ENCODE peak calls at places on chromosome 18, in nine cellular contexts. One of them, this sample, is unnamed.

GRCh38 chr18:22503803-22504202 is 86.1 kb upstream of the CTAGE1 start:
- DNase-seq in left ventricle myocardium superior: peak
- DNase-seq in activated gamma-delta T cell treated with Interleukin-2 at 50 U/mL for 16 hours: no peak
- DNase-seq in stimulated activated CD8-positive, alpha-beta memory T cell treated with anti-CD3 and anti-CD28 coated beads, Interleukin-15, amount 100 ng/mL, for 24 hours: no peak
- DNase-seq in KG1: no peak
- DNase-seq in BE2C: no peak
- DNase-seq in endothelial cell: no peak
- DNase-seq in NCI-H2029: no peak
- DNase-seq in cerebellar cortex: no peak
- DNase-seq in this sample: no peak

GRCh38 chr18:68152770-68153169 is 562.1 kb downstream of the TMX3 start:
- DNase-seq in left ventricle myocardium superior: no peak
- DNase-seq in activated gamma-delta T cell treated with Interleukin-2 at 50 U/mL for 16 hours: no peak
- DNase-seq in stimulated activated CD8-positive, alpha-beta memory T cell treated with anti-CD3 and anti-CD28 coated beads, Interleukin-15, amount 100 ng/mL, for 24 hours: no peak
- DNase-seq in KG1: no peak
- DNase-seq in BE2C: no peak
- DNase-seq in endothelial cell: no peak
- DNase-seq in NCI-H2029: no peak
- DNase-seq in cerebellar cortex: peak
- DNase-seq in this sample: no peak

GRCh38 chr18:36942264-36942663 is 113.3 kb downstream of the KIAA1328 start:
- DNase-seq in left ventricle myocardium superior: no peak
- DNase-seq in activated gamma-delta T cell treated with Interleukin-2 at 50 U/mL for 16 hours: no peak
- DNase-seq in stimulated activated CD8-positive, alpha-beta memory T cell treated with anti-CD3 and anti-CD28 coated beads, Interleukin-15, amount 100 ng/mL, for 24 hours: no peak
- DNase-seq in KG1: peak
- DNase-seq in BE2C: no peak
- DNase-seq in endothelial cell: peak
- DNase-seq in NCI-H2029: no peak
- DNase-seq in cerebellar cortex: peak
- DNase-seq in this sample: no peak

GRCh38 chr18:58674159-58674558 is 2.9 kb downstream of the MALT1 start:
- DNase-seq in left ventricle myocardium superior: no peak
- DNase-seq in activated gamma-delta T cell treated with Interleukin-2 at 50 U/mL for 16 hours: no peak
- DNase-seq in stimulated activated CD8-positive, alpha-beta memory T cell treated with anti-CD3 and anti-CD28 coated beads, Interleukin-15, amount 100 ng/mL, for 24 hours: no peak
- DNase-seq in KG1: no peak
- DNase-seq in BE2C: no peak
- DNase-seq in endothelial cell: no peak
- DNase-seq in NCI-H2029: no peak
- DNase-seq in cerebellar cortex: no peak
- DNase-seq in this sample: no peak

GRCh38 chr18:78136986-78137385 is 842.6 kb upstream of the SALL3 start:
- DNase-seq in left ventricle myocardium superior: no peak
- DNase-seq in activated gamma-delta T cell treated with Interleukin-2 at 50 U/mL for 16 hours: no peak
- DNase-seq in stimulated activated CD8-positive, alpha-beta memory T cell treated with anti-CD3 and anti-CD28 coated beads, Interleukin-15, amount 100 ng/mL, for 24 hours: no peak
- DNase-seq in KG1: no peak
- DNase-seq in BE2C: no peak
- DNase-seq in endothelial cell: no peak
- DNase-seq in NCI-H2029: no peak
- DNase-seq in cerebellar cortex: no peak
- DNase-seq in this sample: no peak

GRCh38 chr18:68172842-68173549 is 541.9 kb downstream of the TMX3 start:
- DNase-seq in left ventricle myocardium superior: no peak
- DNase-seq in activated gamma-delta T cell treated with Interleukin-2 at 50 U/mL for 16 hours: no peak
- DNase-seq in stimulated activated CD8-positive, alpha-beta memory T cell treated with anti-CD3 and anti-CD28 coated beads, Interleukin-15, amount 100 ng/mL, for 24 hours: no peak
- DNase-seq in KG1: no peak
- DNase-seq in BE2C: no peak
- DNase-seq in endothelial cell: peak
- DNase-seq in NCI-H2029: no peak
- DNase-seq in cerebellar cortex: no peak
- DNase-seq in this sample: no peak

GRCh38 chr18:59008302-59008974 is 131.2 kb upstream of the SEC11C start:
- DNase-seq in left ventricle myocardium superior: no peak
- DNase-seq in activated gamma-delta T cell treated with Interleukin-2 at 50 U/mL for 16 hours: no peak
- DNase-seq in stimulated activated CD8-positive, alpha-beta memory T cell treated with anti-CD3 and anti-CD28 coated beads, Interleukin-15, amount 100 ng/mL, for 24 hours: no peak
- DNase-seq in KG1: no peak
- DNase-seq in BE2C: no peak
- DNase-seq in endothelial cell: no peak
- DNase-seq in NCI-H2029: no peak
- DNase-seq in cerebellar cortex: no peak
- DNase-seq in this sample: no peak

GRCh38 chr18:43405097-43405496 is 127.8 kb upstream of the SYT4 start:
- DNase-seq in left ventricle myocardium superior: no peak
- DNase-seq in activated gamma-delta T cell treated with Interleukin-2 at 50 U/mL for 16 hours: no peak
- DNase-seq in stimulated activated CD8-positive, alpha-beta memory T cell treated with anti-CD3 and anti-CD28 coated beads, Interleukin-15, amount 100 ng/mL, for 24 hours: no peak
- DNase-seq in KG1: no peak
- DNase-seq in BE2C: no peak
- DNase-seq in endothelial cell: no peak
- DNase-seq in NCI-H2029: no peak
- DNase-seq in cerebellar cortex: no peak
- DNase-seq in this sample: no peak

GRCh38 chr18:75533954-75534353 is 106.5 kb upstream of the SMIM21 start:
- DNase-seq in left ventricle myocardium superior: peak
- DNase-seq in activated gamma-delta T cell treated with Interleukin-2 at 50 U/mL for 16 hours: no peak
- DNase-seq in stimulated activated CD8-positive, alpha-beta memory T cell treated with anti-CD3 and anti-CD28 coated beads, Interleukin-15, amount 100 ng/mL, for 24 hours: no peak
- DNase-seq in KG1: no peak
- DNase-seq in BE2C: no peak
- DNase-seq in endothelial cell: no peak
- DNase-seq in NCI-H2029: no peak
- DNase-seq in cerebellar cortex: no peak
- DNase-seq in this sample: no peak

GRCh38 chr18:24831091-24831490 is 370.7 kb downstream of the HRH4 start:
- DNase-seq in left ventricle myocardium superior: no peak
- DNase-seq in activated gamma-delta T cell treated with Interleukin-2 at 50 U/mL for 16 hours: no peak
- DNase-seq in stimulated activated CD8-positive, alpha-beta memory T cell treated with anti-CD3 and anti-CD28 coated beads, Interleukin-15, amount 100 ng/mL, for 24 hours: no peak
- DNase-seq in KG1: no peak
- DNase-seq in BE2C: no peak
- DNase-seq in endothelial cell: no peak
- DNase-seq in NCI-H2029: no peak
- DNase-seq in cerebellar cortex: peak
- DNase-seq in this sample: no peak

GRCh38 chr18:8504451-8504850 is 104.8 kb upstream of the RAB12 start:
- DNase-seq in left ventricle myocardium superior: no peak
- DNase-seq in activated gamma-delta T cell treated with Interleukin-2 at 50 U/mL for 16 hours: no peak
- DNase-seq in stimulated activated CD8-positive, alpha-beta memory T cell treated with anti-CD3 and anti-CD28 coated beads, Interleukin-15, amount 100 ng/mL, for 24 hours: no peak
- DNase-seq in KG1: no peak
- DNase-seq in BE2C: no peak
- DNase-seq in endothelial cell: no peak
- DNase-seq in NCI-H2029: no peak
- DNase-seq in cerebellar cortex: no peak
- DNase-seq in this sample: no peak

GRCh38 chr18:3478262-3478978 is 28.4 kb downstream of the TGIF1 start:
- DNase-seq in left ventricle myocardium superior: no peak
- DNase-seq in activated gamma-delta T cell treated with Interleukin-2 at 50 U/mL for 16 hours: no peak
- DNase-seq in stimulated activated CD8-positive, alpha-beta memory T cell treated with anti-CD3 and anti-CD28 coated beads, Interleukin-15, amount 100 ng/mL, for 24 hours: no peak
- DNase-seq in KG1: no peak
- DNase-seq in BE2C: no peak
- DNase-seq in endothelial cell: no peak
- DNase-seq in NCI-H2029: no peak
- DNase-seq in cerebellar cortex: peak
- DNase-seq in this sample: no peak

GRCh38 chr18:2617974-2618373 is 37.6 kb upstream of the SMCHD1 start:
- DNase-seq in left ventricle myocardium superior: no peak
- DNase-seq in activated gamma-delta T cell treated with Interleukin-2 at 50 U/mL for 16 hours: no peak
- DNase-seq in stimulated activated CD8-positive, alpha-beta memory T cell treated with anti-CD3 and anti-CD28 coated beads, Interleukin-15, amount 100 ng/mL, for 24 hours: no peak
- DNase-seq in KG1: no peak
- DNase-seq in BE2C: no peak
- DNase-seq in endothelial cell: no peak
- DNase-seq in NCI-H2029: no peak
- DNase-seq in cerebellar cortex: no peak
- DNase-seq in this sample: no peak

GRCh38 chr18:36187826-36188721 is 777 bp downstream of the MOCOS start:
- DNase-seq in left ventricle myocardium superior: peak
- DNase-seq in activated gamma-delta T cell treated with Interleukin-2 at 50 U/mL for 16 hours: no peak
- DNase-seq in stimulated activated CD8-positive, alpha-beta memory T cell treated with anti-CD3 and anti-CD28 coated beads, Interleukin-15, amount 100 ng/mL, for 24 hours: no peak
- DNase-seq in KG1: no peak
- DNase-seq in BE2C: no peak
- DNase-seq in endothelial cell: peak
- DNase-seq in NCI-H2029: no peak
- DNase-seq in cerebellar cortex: no peak
- DNase-seq in this sample: no peak

GRCh38 chr18:30175061-30175574 is 867.4 kb downstream of the DSC3 start:
- DNase-seq in left ventricle myocardium superior: no peak
- DNase-seq in activated gamma-delta T cell treated with Interleukin-2 at 50 U/mL for 16 hours: no peak
- DNase-seq in stimulated activated CD8-positive, alpha-beta memory T cell treated with anti-CD3 and anti-CD28 coated beads, Interleukin-15, amount 100 ng/mL, for 24 hours: no peak
- DNase-seq in KG1: no peak
- DNase-seq in BE2C: no peak
- DNase-seq in endothelial cell: no peak
- DNase-seq in NCI-H2029: no peak
- DNase-seq in cerebellar cortex: no peak
- DNase-seq in this sample: no peak

GRCh38 chr18:11251229-11251890 is 102.0 kb upstream of the PIEZO2 start:
- DNase-seq in left ventricle myocardium superior: no peak
- DNase-seq in activated gamma-delta T cell treated with Interleukin-2 at 50 U/mL for 16 hours: no peak
- DNase-seq in stimulated activated CD8-positive, alpha-beta memory T cell treated with anti-CD3 and anti-CD28 coated beads, Interleukin-15, amount 100 ng/mL, for 24 hours: no peak
- DNase-seq in KG1: no peak
- DNase-seq in BE2C: no peak
- DNase-seq in endothelial cell: no peak
- DNase-seq in NCI-H2029: no peak
- DNase-seq in cerebellar cortex: no peak
- DNase-seq in this sample: peak

GRCh38 chr18:79630266-79631095 is 49.1 kb upstream of the CTDP1 start:
- DNase-seq in left ventricle myocardium superior: no peak
- DNase-seq in activated gamma-delta T cell treated with Interleukin-2 at 50 U/mL for 16 hours: no peak
- DNase-seq in stimulated activated CD8-positive, alpha-beta memory T cell treated with anti-CD3 and anti-CD28 coated beads, Interleukin-15, amount 100 ng/mL, for 24 hours: no peak
- DNase-seq in KG1: no peak
- DNase-seq in BE2C: no peak
- DNase-seq in endothelial cell: no peak
- DNase-seq in NCI-H2029: no peak
- DNase-seq in cerebellar cortex: no peak
- DNase-seq in this sample: peak

GRCh38 chr18:49639643-49640361 is 77.9 kb downstream of the LIPG start:
- DNase-seq in left ventricle myocardium superior: peak
- DNase-seq in activated gamma-delta T cell treated with Interleukin-2 at 50 U/mL for 16 hours: no peak
- DNase-seq in stimulated activated CD8-positive, alpha-beta memory T cell treated with anti-CD3 and anti-CD28 coated beads, Interleukin-15, amount 100 ng/mL, for 24 hours: no peak
- DNase-seq in KG1: no peak
- DNase-seq in BE2C: no peak
- DNase-seq in endothelial cell: no peak
- DNase-seq in NCI-H2029: no peak
- DNase-seq in cerebellar cortex: no peak
- DNase-seq in this sample: peak

This sample was measured in sciatic nerve.